ENCODE peak calls at places on chromosomes 6 and 20, in eight cellular contexts. L, U, P, D, F, M, C and K are unnamed samples.

GRCh38 chr20:22502731-22503191 is 81.6 kb downstream of the FOXA2 start:
- DNase-seq in P (no peak), D (peak), L (no peak), F (no peak), U (no peak), M (no peak), C (no peak), K (no peak)

GRCh38 chr6:47967843-47968242 is 143.2 kb downstream of the PTCHD4 start:
- DNase-seq in M (no peak), D (no peak), U (no peak), C (no peak), L (no peak), P (no peak), F (no peak), K (no peak)

GRCh38 chr6:127879685-127880084 is 21.2 kb downstream of the THEMIS start:
- DNase-seq in F (no peak), D (no peak), P (no peak), L (no peak), C (peak), U (no peak), M (no peak), K (no peak)

GRCh38 chr6:159169557-159170332 is 545 bp downstream of the FNDC1 start:
- DNase-seq in C (peak), F (peak), U (no peak), P (no peak), D (no peak), M (peak), L (no peak), K (no peak)

GRCh38 chr6:79762370-79762769 is 131.2 kb downstream of the SH3BGRL2 start:
- DNase-seq in C (no peak), F (peak), D (no peak), M (no peak), U (no peak), L (peak), P (no peak), K (no peak)

GRCh38 chr6:14885471-14885987 is 360.3 kb upstream of the JARID2 start:
- DNase-seq in M (no peak), U (no peak), D (no peak), L (no peak), C (no peak), F (no peak), P (peak), K (no peak)

GRCh38 chr6:25706314-25707014 is 48.1 kb upstream of the SLC17A4 start:
- DNase-seq in C (no peak), F (no peak), D (peak), L (no peak), M (peak), U (no peak), P (no peak), K (no peak)

GRCh38 chr6:144190593-144190992 is 40.3 kb downstream of the STX11 start:
- DNase-seq in U (no peak), F (peak), M (no peak), D (no peak), P (no peak), L (no peak), C (no peak), K (no peak)

GRCh38 chr20:32804022-32804715 is 15.6 kb upstream of the MAPRE1 start:
- DNase-seq in U (no peak), D (no peak), F (no peak), C (no peak), L (no peak), M (no peak), P (no peak), K (no peak)

DNA sequence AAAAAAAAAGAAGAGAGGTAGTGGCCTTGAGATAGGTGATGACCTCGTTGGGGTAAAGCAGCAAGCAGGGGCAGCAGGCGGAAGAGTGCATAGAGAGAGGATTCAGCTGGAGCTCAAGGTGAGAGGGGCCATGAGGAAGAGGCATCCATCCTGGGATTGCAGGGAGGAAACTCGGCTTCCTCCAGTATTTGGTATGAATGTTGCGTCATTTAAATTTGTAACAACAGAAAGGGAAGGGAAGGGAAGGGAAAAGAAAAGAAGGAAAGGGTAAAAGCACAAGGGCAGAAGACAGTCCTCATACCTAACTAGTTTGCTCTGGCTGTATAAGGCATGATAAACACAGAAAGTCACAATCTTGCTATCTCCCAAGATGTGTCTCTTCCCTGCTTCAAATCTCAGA is 39.9 kb upstream of the MYB start:
- DNase-seq in L (no peak), M (no peak), D (no peak), P (no peak), F (no peak), U (no peak), C (no peak), K (no peak)
- H3K9ac ChIP-seq in L (no peak), M (no peak), D (no peak), P (no peak), F (no peak), U (no peak), C (no peak), K (no peak)

GRCh38 chr6:42136508-42137191 is 5.8 kb downstream of the C6orf132 start:
- DNase-seq in L (peak), D (peak), P (peak), U (peak), C (peak), F (no peak), M (peak), K (no peak)
- TF ChIP-seq POLR2AphosphoS5 in L (peak), D (no peak), P (peak), U (no peak), C (peak), F (peak), M (no peak), K (no peak)

GRCh38 chr20:5216663-5217062 is 89.9 kb downstream of the CDS2 start:
- DNase-seq in L (no peak), C (no peak), P (no peak), M (no peak), D (no peak), F (no peak), U (no peak), K (no peak)
- H3K9ac ChIP-seq in L (no peak), C (no peak), P (no peak), M (no peak), D (no peak), F (no peak), U (no peak), K (no peak)

DNA sequence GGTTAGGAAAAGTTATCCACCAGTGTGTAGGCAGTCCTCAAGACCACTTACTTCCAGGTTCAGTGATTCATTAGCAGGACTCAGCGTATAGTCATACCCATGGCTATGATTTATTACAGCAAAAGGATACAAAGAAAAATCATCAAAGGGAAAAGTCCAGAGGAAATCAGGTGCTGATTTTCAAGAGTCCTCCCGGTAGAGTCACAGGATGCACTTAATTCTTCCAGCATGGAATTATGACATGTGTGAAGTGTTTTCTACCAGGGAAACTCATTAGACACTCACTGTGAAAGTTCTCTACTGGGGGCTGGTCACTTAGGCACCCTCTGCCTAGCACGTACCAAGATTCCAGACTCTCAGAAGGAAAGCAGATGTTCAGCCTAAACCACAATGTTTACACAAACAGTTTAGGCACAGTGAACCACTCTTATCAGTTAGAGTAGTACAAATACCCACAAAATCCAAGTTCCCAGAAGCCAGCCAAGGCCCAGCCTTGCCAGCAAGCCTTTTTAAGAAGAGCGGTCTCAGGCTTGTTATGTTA is 10.2 kb downstream of the WFDC3 start:
- DNase-seq in L (peak), D (no peak), C (no peak), F (peak), P (no peak), U (no peak), M (no peak), K (no peak)
- TF ChIP-seq POLR2AphosphoS5 in L (peak), D (no peak), C (no peak), F (no peak), P (no peak), U (no peak), M (peak), K (no peak)